ENCODE peak calls at places on chromosomes 16 and 17, in eight cellular contexts. U is ovary, J is adrenal gland, Y is OCI-LY7, C is heart right ventricle, M is neural progenitor cell, P is esophagus muscularis mucosa, X is HFF-Myc. H is an unnamed sample.

GRCh38 chr16:86994651-86995171 is 322.5 kb downstream of the C16orf95 start:
- DNase-seq in M (peak), X (peak), J (no peak), P (no peak), C (no peak), Y (no peak), U (no peak), H (peak)

GRCh38 chr17:38418693-38419507 is 9.4 kb upstream of the ARHGAP23 start:
- DNase-seq in U (no peak), M (peak), X (no peak), P (no peak), C (no peak), J (no peak), Y (peak), H (no peak)

GRCh38 chr17:9072626-9073339 is 51.5 kb downstream of the NTN1 start:
- DNase-seq in J (no peak), U (peak), Y (no peak), M (no peak), P (no peak), C (peak), X (no peak), H (no peak)

GRCh38 chr17:61354895-61355294 is 44.7 kb upstream of the TBX2 start:
- DNase-seq in Y (no peak), U (no peak), J (no peak), X (no peak), P (no peak), C (no peak), M (peak), H (no peak)

GRCh38 chr16:24085665-24086064 is 170.5 kb upstream of the CACNG3 start:
- DNase-seq in X (no peak), Y (no peak), P (peak), C (no peak), U (no peak), J (no peak), M (no peak), H (no peak)

GRCh38 chr17:6245301-6245810 is 175.2 kb downstream of the WSCD1 start:
- DNase-seq in X (no peak), U (no peak), C (no peak), J (no peak), P (peak), Y (no peak), M (no peak), H (no peak)

GRCh38 chr16:84600343-84601229 is 17.3 kb downstream of the COTL1 start:
- DNase-seq in C (no peak), U (no peak), M (no peak), X (no peak), J (no peak), P (no peak), Y (peak), H (peak)

GRCh38 chr17:321386-321941 is 31.1 kb downstream of the RPH3AL start:
- DNase-seq in X (no peak), Y (no peak), C (no peak), M (no peak), P (no peak), J (no peak), U (no peak), H (no peak)

GRCh38 chr16:19542138-19542821 is 13.2 kb upstream of the VPS35L start:
- DNase-seq in M (no peak), P (no peak), X (no peak), J (no peak), U (no peak), C (no peak), Y (no peak), H (no peak)

GRCh38 chr17:75808905-75809621 is 24.5 kb downstream of the UNK start:
- DNase-seq in Y (no peak), C (no peak), J (no peak), M (no peak), P (no peak), U (peak), X (no peak), H (peak)

GRCh38 chr16:59748531-59748930 is 1014.4 kb upstream of the GOT2 start:
- DNase-seq in M (peak), X (no peak), C (no peak), J (no peak), U (no peak), Y (no peak), P (no peak), H (no peak)

GRCh38 chr16:72997141-72997542 is 50.8 kb downstream of the ZFHX3 start:
- DNase-seq in U (no peak), C (no peak), J (no peak), P (no peak), Y (no peak), X (no peak), M (no peak), H (peak)

GRCh38 chr16:89504061-89504460 is 4.1 kb upstream of the SPG7 start:
- DNase-seq in J (no peak), M (no peak), C (no peak), P (no peak), Y (no peak), U (no peak), X (no peak), H (no peak)

GRCh38 chr17:31807846-31808245 is 51.2 kb downstream of the COPRS start:
- DNase-seq in U (no peak), P (no peak), J (no peak), C (no peak), M (no peak), X (no peak), Y (no peak), H (no peak)

GRCh38 chr16:68074850-68075249 is 10.3 kb upstream of the NFATC3 start:
- DNase-seq in J (no peak), U (no peak), Y (peak), P (peak), M (no peak), C (no peak), X (no peak), H (peak)

GRCh38 chr17:42617956-42618431 is 8.5 kb downstream of the TUBG1 start:
- DNase-seq in J (no peak), C (no peak), U (no peak), P (no peak), X (no peak), Y (peak), M (no peak), H (no peak)

GRCh38 chr16:27480761-27481160 is 69.0 kb downstream of the GTF3C1 start:
- DNase-seq in P (no peak), M (no peak), U (no peak), Y (no peak), C (no peak), J (no peak), X (no peak), H (no peak)

GRCh38 chr16:28616636-28617035 is 6.8 kb upstream of the SULT1A1 start:
- DNase-seq in M (no peak), J (no peak), Y (no peak), P (no peak), U (no peak), X (no peak), C (no peak), H (no peak)

GRCh38 chr16:53549970-53550406 is 47.0 kb upstream of the AKTIP start:
- DNase-seq in X (peak), J (peak), Y (peak), U (peak), C (no peak), M (peak), P (no peak), H (peak)

GRCh38 chr17:48498168-48498840 is 32.5 kb downstream of the HOXB1 start:
- DNase-seq in X (no peak), C (no peak), U (no peak), P (no peak), M (no peak), J (no peak), Y (no peak), H (no peak)

GRCh38 chr16:75695708-75696107 is 5.6 kb downstream of the DUXB start:
- DNase-seq in M (peak), C (no peak), J (no peak), P (no peak), U (no peak), Y (peak), X (no peak), H (peak)

GRCh38 chr17:50735287-50735686 is 15.9 kb downstream of the LUC7L3 start:
- DNase-seq in U (no peak), X (no peak), M (no peak), J (no peak), Y (no peak), P (no peak), C (no peak), H (no peak)

GRCh38 chr16:69942099-69942491 is 9.0 kb upstream of the CLEC18A start:
- DNase-seq in C (no peak), U (no peak), P (no peak), J (no peak), Y (no peak), M (no peak), X (no peak), H (no peak)

GRCh38 chr17:15966183-15966878 is 21.4 kb downstream of the ADORA2B start:
- DNase-seq in C (no peak), Y (no peak), J (no peak), X (no peak), P (no peak), U (no peak), M (peak), H (peak)

GRCh38 chr17:74123350-74123749 is 80.1 kb upstream of the RPL38 start:
- DNase-seq in P (no peak), C (no peak), M (no peak), Y (no peak), X (no peak), J (no peak), U (no peak), H (no peak)

GRCh38 chr16:75260856-75261589 is 9.6 kb upstream of the BCAR1 start:
- DNase-seq in J (no peak), U (no peak), X (no peak), Y (no peak), M (no peak), C (no peak), P (no peak), H (no peak)

GRCh38 chr17:21214777-21215541 is 998 bp upstream of the TMEM11 start:
- DNase-seq in Y (peak), C (no peak), U (no peak), M (peak), J (peak), P (no peak), X (no peak), H (peak)

GRCh38 chr16:4811242-4811641 is 8.8 kb upstream of the ROGDI start:
- DNase-seq in Y (no peak), X (no peak), P (no peak), J (no peak), U (no peak), M (no peak), C (no peak), H (no peak)

DNA sequence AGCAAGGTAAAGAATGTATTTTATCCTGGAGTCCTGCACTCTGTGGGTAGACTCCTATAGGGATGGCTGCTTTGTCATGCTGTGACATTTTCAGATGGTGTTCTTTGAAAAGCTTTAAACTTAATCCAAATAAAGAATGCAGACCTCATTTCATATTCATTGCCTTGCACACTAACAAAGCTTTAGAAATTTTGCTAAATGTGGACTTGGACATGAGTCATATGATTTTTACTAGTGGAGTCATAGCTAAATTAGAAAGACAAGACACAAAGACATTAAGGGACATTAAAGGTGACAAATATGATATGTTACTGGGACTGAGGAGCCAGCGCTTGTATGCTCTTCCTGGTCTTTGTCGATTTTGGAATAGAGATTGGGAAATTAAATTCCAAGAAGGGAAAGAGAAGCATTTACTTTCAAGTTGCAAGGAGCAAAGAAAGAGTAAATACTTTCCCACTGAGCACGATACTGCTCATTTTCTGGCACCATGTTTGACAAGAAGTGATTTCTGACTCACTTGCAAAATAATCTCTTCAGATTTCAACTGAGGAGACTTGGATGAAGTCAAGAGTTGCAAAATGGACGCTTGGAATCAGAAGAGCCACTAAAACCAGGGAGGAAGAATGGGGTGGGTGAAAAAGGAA is 152.9 kb upstream of the MYOCD start:
- DNase-seq in Y (no peak), P (no peak), X (no peak), U (no peak), J (no peak), M (no peak), C (no peak), H (no peak)
- H3K4me3 ChIP-seq in Y (no peak), P (no peak), X (no peak), U (no peak), J (no peak), M (no peak), C (no peak), H (no peak)

GRCh38 chr17:78861229-78861628 is 20.6 kb upstream of the USP36 start:
- DNase-seq in C (no peak), X (no peak), Y (no peak), J (no peak), P (no peak), M (no peak), U (no peak), H (no peak)
- H3K4me3 ChIP-seq in C (no peak), X (no peak), Y (no peak), J (no peak), P (no peak), M (no peak), U (no peak), H (no peak)

DNA sequence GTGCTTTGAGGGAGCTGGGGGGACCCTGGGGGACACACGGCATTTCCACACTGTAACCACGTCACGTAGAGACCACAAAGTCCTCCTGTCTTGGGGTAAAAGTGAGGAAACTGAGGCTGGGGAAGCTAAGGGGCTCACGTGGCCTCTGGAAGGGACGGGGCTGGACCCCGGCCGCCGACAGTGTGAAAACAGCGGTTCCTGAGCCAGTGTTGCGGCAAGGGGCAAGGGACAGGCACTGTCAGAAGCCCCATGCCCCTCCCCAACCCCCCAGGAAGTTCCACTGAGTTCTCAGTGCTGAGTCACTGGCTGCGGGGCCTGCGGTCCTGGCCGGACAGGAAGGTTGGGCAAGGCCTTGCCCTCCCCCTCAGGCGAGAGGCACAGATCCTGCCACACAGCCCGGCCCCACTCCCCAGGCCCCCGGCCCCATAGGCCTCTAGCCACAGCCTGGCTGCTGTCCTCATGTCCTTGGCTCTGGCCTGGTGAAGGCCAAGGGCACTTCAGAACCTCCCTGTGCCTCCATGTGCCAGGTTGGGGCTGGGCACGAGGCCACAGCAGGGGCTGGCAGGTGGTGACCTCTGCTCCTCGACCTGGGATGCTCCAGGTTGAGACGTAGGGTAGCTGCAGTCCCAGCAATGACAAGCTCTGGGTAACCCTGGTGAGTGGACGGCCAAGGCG is 5.0 kb upstream of the CCDC57 start:
- DNase-seq in J (peak), C (peak), U (no peak), X (no peak), P (no peak), Y (no peak), M (no peak), H (peak)
- H3K4me3 ChIP-seq in J (no peak), C (no peak), U (no peak), X (no peak), P (no peak), Y (no peak), M (no peak), H (peak)

DNA sequence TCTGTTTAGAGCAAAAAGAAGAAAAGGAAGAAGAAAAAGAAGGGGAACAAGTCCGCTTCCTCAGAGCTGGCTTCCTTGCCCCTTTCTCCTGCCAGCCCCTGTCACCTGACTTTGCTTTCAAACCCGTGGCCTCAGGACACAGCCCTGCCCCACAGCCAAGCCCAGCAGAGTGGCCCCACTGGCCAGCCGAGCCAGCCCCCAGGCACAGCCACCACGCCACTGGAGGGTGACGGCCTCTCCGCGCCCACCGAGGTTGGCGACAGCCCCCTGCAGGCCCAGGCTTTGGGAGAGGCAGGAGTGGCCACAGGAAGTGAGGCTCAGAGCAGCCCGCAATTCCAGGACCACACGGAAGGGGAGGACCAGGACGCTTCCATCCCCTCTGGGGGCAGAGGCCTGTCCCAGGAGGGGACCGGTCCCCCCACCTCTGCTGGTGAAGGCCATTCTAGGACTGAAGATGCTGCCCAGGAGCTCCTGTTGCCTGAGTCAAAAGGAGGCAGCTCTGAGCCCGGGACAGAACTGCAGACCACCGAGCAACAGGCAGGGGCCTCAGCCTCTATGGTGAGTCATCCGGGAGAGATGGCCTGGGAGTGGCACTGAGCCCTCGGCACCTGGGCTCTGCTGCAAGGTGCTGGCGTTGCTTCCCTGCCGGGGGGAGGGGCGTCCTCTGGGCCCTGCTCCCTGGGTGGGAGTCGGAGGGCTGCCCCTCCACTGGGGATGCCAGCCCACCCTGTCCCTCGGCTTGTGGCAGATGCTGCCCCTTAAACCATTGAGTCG is 27.3 kb downstream of the RNF213 start:
- DNase-seq in X (no peak), M (no peak), C (no peak), Y (no peak), P (no peak), U (no peak), J (no peak), H (no peak)
- H3K4me3 ChIP-seq in X (no peak), M (no peak), C (no peak), Y (no peak), P (no peak), U (no peak), J (no peak), H (no peak)

DNA sequence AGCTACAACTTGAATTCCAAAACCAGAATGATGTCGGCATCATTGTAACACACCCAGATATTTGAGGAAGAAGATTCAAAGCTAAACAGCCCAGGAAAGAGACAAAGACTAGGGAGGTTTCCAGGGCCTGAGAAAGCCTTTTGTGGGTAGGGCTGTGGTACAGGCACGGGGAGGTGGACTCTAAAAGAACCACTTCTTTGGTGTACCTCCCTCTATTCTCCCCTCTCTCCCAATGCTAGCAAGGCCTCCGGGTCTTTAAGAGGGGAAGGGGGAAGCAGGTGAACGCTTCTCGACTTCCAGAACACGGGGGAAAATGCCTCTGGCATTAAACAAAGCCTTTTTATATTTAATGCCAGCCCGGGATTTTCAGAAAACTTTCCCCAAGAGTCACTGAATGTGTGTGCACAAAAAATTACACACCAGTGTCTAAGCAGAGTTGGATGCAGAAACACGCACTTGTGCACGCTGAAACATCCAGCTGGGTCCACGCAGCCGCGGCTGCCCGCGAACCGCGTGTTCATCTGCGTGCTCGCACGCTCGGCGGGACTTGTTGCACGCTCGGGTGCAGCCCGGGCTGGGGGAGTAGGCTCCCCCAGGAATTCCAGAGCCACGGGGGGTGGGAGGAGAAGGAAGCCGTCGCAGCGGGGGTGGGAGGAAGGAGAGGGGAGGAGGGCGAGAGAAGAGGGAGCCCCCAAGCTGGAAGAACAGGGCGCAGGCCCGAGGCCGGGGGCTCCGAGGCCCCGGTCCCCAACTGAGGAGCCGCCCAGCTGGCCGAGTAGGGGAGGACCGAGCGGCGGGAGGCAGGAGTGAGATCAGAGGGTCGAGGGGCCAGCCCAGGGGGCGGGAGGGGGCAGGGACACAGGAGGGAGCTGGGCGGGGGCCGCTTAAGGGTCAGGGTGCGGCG is 20.2 kb upstream of the ZNF423 start:
- DNase-seq in J (peak), Y (no peak), C (no peak), P (no peak), X (no peak), M (peak), U (peak), H (no peak)
- H3K4me3 ChIP-seq in J (no peak), Y (no peak), C (peak), P (peak), X (no peak), M (peak), U (peak), H (no peak)

GRCh38 chr17:45145035-45145389 is 3.3 kb upstream of the HEXIM1 start:
- DNase-seq in C (no peak), X (no peak), P (no peak), U (no peak), Y (no peak), J (no peak), M (no peak), H (no peak)

GRCh38 chr17:45144199-45145034 is 3.9 kb upstream of the HEXIM1 start:
- DNase-seq in M (peak), U (peak), C (peak), Y (no peak), J (peak), P (no peak), X (no peak), H (peak)

GRCh38 chr17:45143101-45143670 is 5.1 kb upstream of the HEXIM1 start:
- DNase-seq in Y (no peak), J (no peak), M (no peak), P (no peak), C (no peak), U (no peak), X (no peak), H (no peak)

GRCh38 chr17:45146166-45146565 is 2.1 kb upstream of the HEXIM1 start:
- DNase-seq in C (no peak), X (no peak), J (peak), P (no peak), M (no peak), U (no peak), Y (no peak), H (no peak)

DNA sequence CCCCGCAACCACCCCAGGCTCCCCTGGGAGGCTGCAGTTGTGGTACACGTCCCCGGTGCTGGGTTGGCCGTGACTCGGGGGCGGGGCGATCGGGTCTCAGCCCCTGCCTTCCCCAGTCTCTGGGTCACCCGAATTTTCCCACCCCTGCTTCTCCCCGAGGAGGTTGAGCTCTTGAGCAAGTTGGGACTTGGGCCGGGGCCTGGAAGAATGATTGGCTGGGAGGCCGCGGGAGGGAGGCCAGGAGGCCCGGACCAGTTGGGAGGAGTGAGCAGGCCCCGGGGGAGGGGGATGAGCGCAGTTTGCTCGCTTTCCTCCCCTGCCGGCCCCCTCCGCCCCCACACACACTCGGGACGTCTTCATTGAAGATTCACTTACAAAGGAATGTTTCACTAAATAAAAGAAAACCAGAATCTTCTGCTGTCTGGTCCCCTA is 4.5 kb upstream of the HEXIM1 start:
- DNase-seq in Y (no peak), X (no peak), J (peak), U (peak), C (peak), P (peak), M (peak), H (peak)
- H3K4me3 ChIP-seq in Y (no peak), X (peak), J (peak), U (peak), C (peak), P (peak), M (peak), H (peak)

GRCh38 chr16:825298-826061 is 24.9 kb upstream of the GNG13 start:
- DNase-seq in P (no peak), Y (no peak), C (no peak), U (peak), M (no peak), X (no peak), J (peak), H (no peak)
- H3K4me3 ChIP-seq in P (peak), Y (no peak), C (no peak), U (no peak), M (no peak), X (no peak), J (no peak), H (no peak)